ENCODE peak calls at places on chromosomes 2 and 18, in ten cellular contexts. One of them, this sample, is unnamed.

GRCh38 chr18:8933714-8934284 is 168.7 kb upstream of the NDUFV2 start:
- DNase-seq in prostate gland: no peak
- DNase-seq in heart left ventricle: no peak
- DNase-seq in spleen: no peak
- DNase-seq in transverse colon: no peak
- DNase-seq in IMR-90: peak; percentile 49
- DNase-seq in A549: no peak
- DNase-seq in K562: no peak
- DNase-seq in breast epithelium: no peak
- DNase-seq in esophagus muscularis mucosa: no peak
- DNase-seq in this sample: no peak

GRCh38 chr2:120419073-120419472 is 73.1 kb downstream of the INHBB start:
- DNase-seq in prostate gland: peak; percentile 61
- DNase-seq in heart left ventricle: peak; percentile 76
- DNase-seq in spleen: peak; percentile 61
- DNase-seq in transverse colon: no peak
- DNase-seq in IMR-90: no peak
- DNase-seq in A549: no peak
- DNase-seq in K562: no peak
- DNase-seq in breast epithelium: peak; percentile 13
- DNase-seq in esophagus muscularis mucosa: no peak
- DNase-seq in this sample: peak; percentile 9

GRCh38 chr2:25558262-25558661 is 115.1 kb downstream of the DTNB start:
- DNase-seq in prostate gland: no peak
- DNase-seq in heart left ventricle: no peak
- DNase-seq in spleen: no peak
- DNase-seq in transverse colon: no peak
- DNase-seq in IMR-90: peak; percentile 85
- DNase-seq in A549: no peak
- DNase-seq in K562: no peak
- DNase-seq in breast epithelium: no peak
- DNase-seq in esophagus muscularis mucosa: no peak
- DNase-seq in this sample: no peak

GRCh38 chr2:124209441-124209840 is 184.4 kb downstream of the CNTNAP5 start:
- DNase-seq in prostate gland: no peak
- DNase-seq in heart left ventricle: no peak
- DNase-seq in spleen: no peak
- DNase-seq in transverse colon: no peak
- DNase-seq in IMR-90: no peak
- DNase-seq in A549: no peak
- DNase-seq in K562: no peak
- DNase-seq in breast epithelium: no peak
- DNase-seq in esophagus muscularis mucosa: no peak
- DNase-seq in this sample: no peak

GRCh38 chr18:62603211-62603610 is 80.4 kb downstream of the ZCCHC2 start:
- DNase-seq in prostate gland: no peak
- DNase-seq in heart left ventricle: no peak
- DNase-seq in spleen: no peak
- DNase-seq in transverse colon: no peak
- DNase-seq in IMR-90: no peak
- DNase-seq in A549: no peak
- DNase-seq in K562: no peak
- DNase-seq in breast epithelium: no peak
- DNase-seq in esophagus muscularis mucosa: no peak
- DNase-seq in this sample: no peak

GRCh38 chr2:85957256-85957655 is 68.5 kb upstream of the ST3GAL5 start:
- DNase-seq in prostate gland: no peak
- DNase-seq in heart left ventricle: no peak
- DNase-seq in spleen: no peak
- DNase-seq in transverse colon: no peak
- DNase-seq in IMR-90: no peak
- DNase-seq in A549: no peak
- DNase-seq in K562: no peak
- DNase-seq in breast epithelium: no peak
- DNase-seq in esophagus muscularis mucosa: no peak
- DNase-seq in this sample: no peak

GRCh38 chr2:173216055-173216454 is 138.6 kb upstream of the CDCA7 start:
- DNase-seq in prostate gland: no peak
- DNase-seq in heart left ventricle: no peak
- DNase-seq in spleen: no peak
- DNase-seq in transverse colon: no peak
- DNase-seq in IMR-90: no peak
- DNase-seq in A549: no peak
- DNase-seq in K562: no peak
- DNase-seq in breast epithelium: no peak
- DNase-seq in esophagus muscularis mucosa: no peak
- DNase-seq in this sample: no peak

GRCh38 chr2:109710505-109711229 is 83.4 kb upstream of the RGPD5 start:
- DNase-seq in prostate gland: no peak
- DNase-seq in heart left ventricle: no peak
- DNase-seq in spleen: no peak
- DNase-seq in transverse colon: no peak
- DNase-seq in IMR-90: no peak
- DNase-seq in A549: no peak
- DNase-seq in K562: no peak
- DNase-seq in breast epithelium: no peak
- DNase-seq in esophagus muscularis mucosa: no peak
- DNase-seq in this sample: no peak

GRCh38 chr2:226659416-226659815 is 140.2 kb downstream of the IRS1 start:
- DNase-seq in prostate gland: no peak
- DNase-seq in heart left ventricle: no peak
- DNase-seq in spleen: no peak
- DNase-seq in transverse colon: no peak
- DNase-seq in IMR-90: no peak
- DNase-seq in A549: no peak
- DNase-seq in K562: no peak
- DNase-seq in breast epithelium: no peak
- DNase-seq in esophagus muscularis mucosa: no peak
- DNase-seq in this sample: no peak

GRCh38 chr2:226661789-226662545 is 137.7 kb downstream of the IRS1 start:
- DNase-seq in prostate gland: no peak
- DNase-seq in heart left ventricle: peak; percentile 68
- DNase-seq in spleen: no peak
- DNase-seq in transverse colon: no peak
- DNase-seq in IMR-90: peak; percentile 93
- DNase-seq in A549: peak; percentile 86
- DNase-seq in K562: peak; percentile 16
- DNase-seq in breast epithelium: no peak
- DNase-seq in esophagus muscularis mucosa: no peak
- DNase-seq in this sample: peak; percentile 87

GRCh38 chr2:226658555-226658954 is 141.1 kb downstream of the IRS1 start:
- DNase-seq in prostate gland: peak; percentile 76
- DNase-seq in heart left ventricle: no peak
- DNase-seq in spleen: no peak
- DNase-seq in transverse colon: no peak
- DNase-seq in IMR-90: no peak
- DNase-seq in A549: no peak
- DNase-seq in K562: no peak
- DNase-seq in breast epithelium: no peak
- DNase-seq in esophagus muscularis mucosa: no peak
- DNase-seq in this sample: no peak

GRCh38 chr2:226660124-226660523 is 139.5 kb downstream of the IRS1 start:
- DNase-seq in prostate gland: no peak
- DNase-seq in heart left ventricle: no peak
- DNase-seq in spleen: no peak
- DNase-seq in transverse colon: no peak
- DNase-seq in IMR-90: no peak
- DNase-seq in A549: no peak
- DNase-seq in K562: no peak
- DNase-seq in breast epithelium: no peak
- DNase-seq in esophagus muscularis mucosa: no peak
- DNase-seq in this sample: no peak

GRCh38 chr2:226660524-226660923 is 139.1 kb downstream of the IRS1 start:
- DNase-seq in prostate gland: no peak
- DNase-seq in heart left ventricle: peak; percentile 71
- DNase-seq in spleen: no peak
- DNase-seq in transverse colon: peak; percentile 42
- DNase-seq in IMR-90: peak; percentile 85
- DNase-seq in A549: no peak
- DNase-seq in K562: no peak
- DNase-seq in breast epithelium: peak; percentile 62
- DNase-seq in esophagus muscularis mucosa: no peak
- DNase-seq in this sample: peak; percentile 86
- TF ChIP-seq POLR2A in prostate gland: no peak
- TF ChIP-seq POLR2A in heart left ventricle: no peak
- TF ChIP-seq POLR2A in spleen: no peak
- TF ChIP-seq POLR2A in transverse colon: no peak
- TF ChIP-seq POLR2A in IMR-90: no peak
- TF ChIP-seq POLR2A in A549: no peak
- TF ChIP-seq POLR2A in K562: no peak
- TF ChIP-seq POLR2A in breast epithelium: no peak
- TF ChIP-seq POLR2A in esophagus muscularis mucosa: no peak
- TF ChIP-seq POLR2A in this sample: no peak

DNA sequence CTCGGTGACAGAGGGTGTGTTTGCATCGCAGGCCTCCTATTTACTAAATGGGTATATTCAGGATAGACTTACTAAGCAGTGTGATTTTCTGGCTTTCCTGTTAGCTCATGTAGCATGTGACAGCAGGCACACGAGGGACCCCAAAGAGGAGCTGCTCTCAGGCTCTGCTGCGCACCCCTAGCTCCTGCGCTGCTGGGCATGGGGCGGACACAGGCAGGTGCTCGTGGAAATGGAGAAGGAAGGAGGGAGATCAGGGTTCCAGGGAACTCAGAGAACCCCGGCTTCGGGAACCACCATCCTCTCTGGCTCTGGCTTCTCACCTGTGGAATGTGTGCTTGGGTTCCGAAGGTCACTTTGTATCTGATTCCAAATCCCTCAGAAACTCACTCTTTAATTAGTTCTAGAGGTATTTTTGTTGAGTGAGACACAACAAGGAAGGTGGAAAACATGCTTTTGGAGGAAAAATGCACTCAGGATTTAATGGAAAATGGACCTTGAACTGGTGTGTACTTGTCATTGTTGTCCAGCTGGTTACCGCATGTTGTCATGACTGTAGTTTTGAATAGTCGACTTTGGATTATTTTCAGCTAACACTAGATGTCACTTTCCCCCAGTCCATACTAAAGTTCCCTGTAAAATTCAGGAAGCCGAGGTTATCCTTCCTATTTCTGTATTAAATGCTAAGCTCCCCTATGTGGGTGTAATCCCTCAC is 3.5 kb downstream of the SNTG2 start:
- DNase-seq in prostate gland: no peak
- DNase-seq in heart left ventricle: no peak
- DNase-seq in spleen: peak; percentile 66
- DNase-seq in transverse colon: no peak
- DNase-seq in IMR-90: peak; percentile 26
- DNase-seq in A549: peak; percentile 20
- DNase-seq in K562: no peak
- DNase-seq in breast epithelium: no peak
- DNase-seq in esophagus muscularis mucosa: peak; percentile 79
- DNase-seq in this sample: no peak
- H3K27ac ChIP-seq in prostate gland: no peak overlapping the region
- H3K27ac ChIP-seq in heart left ventricle: no peak overlapping the region
- H3K27ac ChIP-seq in spleen: no peak overlapping the region
- H3K27ac ChIP-seq in transverse colon: no peak overlapping the region
- H3K27ac ChIP-seq in IMR-90: no peak overlapping the region
- H3K27ac ChIP-seq in A549: no peak overlapping the region
- H3K27ac ChIP-seq in K562: no peak overlapping the region
- H3K27ac ChIP-seq in breast epithelium: peak overlapping the region; percentile 1
- H3K27ac ChIP-seq in esophagus muscularis mucosa: no peak overlapping the region
- H3K27ac ChIP-seq in this sample: no peak overlapping the region

GRCh38 chr18:22468554-22468891 is 50.8 kb upstream of the CTAGE1 start:
- DNase-seq in prostate gland: no peak
- DNase-seq in heart left ventricle: no peak
- DNase-seq in spleen: no peak
- DNase-seq in transverse colon: no peak
- DNase-seq in IMR-90: no peak
- DNase-seq in A549: no peak
- DNase-seq in K562: no peak
- DNase-seq in breast epithelium: no peak
- DNase-seq in esophagus muscularis mucosa: no peak
- DNase-seq in this sample: no peak

GRCh38 chr18:22469061-22469689 is 51.5 kb upstream of the CTAGE1 start:
- DNase-seq in prostate gland: no peak
- DNase-seq in heart left ventricle: no peak
- DNase-seq in spleen: no peak
- DNase-seq in transverse colon: no peak
- DNase-seq in IMR-90: peak; percentile 45
- DNase-seq in A549: no peak
- DNase-seq in K562: no peak
- DNase-seq in breast epithelium: no peak
- DNase-seq in esophagus muscularis mucosa: no peak
- DNase-seq in this sample: no peak

GRCh38 chr18:22465859-22466602 is 48.3 kb upstream of the CTAGE1 start:
- DNase-seq in prostate gland: peak; percentile 34
- DNase-seq in heart left ventricle: peak; percentile 63
- DNase-seq in spleen: no peak
- DNase-seq in transverse colon: no peak
- DNase-seq in IMR-90: peak; percentile 98
- DNase-seq in A549: peak; percentile 91
- DNase-seq in K562: peak; percentile 84
- DNase-seq in breast epithelium: no peak
- DNase-seq in esophagus muscularis mucosa: peak; percentile 91
- DNase-seq in this sample: peak; percentile 76

GRCh38 chr18:22467760-22468553 is 50.2 kb upstream of the CTAGE1 start:
- DNase-seq in prostate gland: no peak
- DNase-seq in heart left ventricle: no peak
- DNase-seq in spleen: no peak
- DNase-seq in transverse colon: no peak
- DNase-seq in IMR-90: peak; percentile 100
- DNase-seq in A549: peak; percentile 88
- DNase-seq in K562: peak; percentile 39
- DNase-seq in breast epithelium: no peak
- DNase-seq in esophagus muscularis mucosa: no peak
- DNase-seq in this sample: peak; percentile 65

DNA sequence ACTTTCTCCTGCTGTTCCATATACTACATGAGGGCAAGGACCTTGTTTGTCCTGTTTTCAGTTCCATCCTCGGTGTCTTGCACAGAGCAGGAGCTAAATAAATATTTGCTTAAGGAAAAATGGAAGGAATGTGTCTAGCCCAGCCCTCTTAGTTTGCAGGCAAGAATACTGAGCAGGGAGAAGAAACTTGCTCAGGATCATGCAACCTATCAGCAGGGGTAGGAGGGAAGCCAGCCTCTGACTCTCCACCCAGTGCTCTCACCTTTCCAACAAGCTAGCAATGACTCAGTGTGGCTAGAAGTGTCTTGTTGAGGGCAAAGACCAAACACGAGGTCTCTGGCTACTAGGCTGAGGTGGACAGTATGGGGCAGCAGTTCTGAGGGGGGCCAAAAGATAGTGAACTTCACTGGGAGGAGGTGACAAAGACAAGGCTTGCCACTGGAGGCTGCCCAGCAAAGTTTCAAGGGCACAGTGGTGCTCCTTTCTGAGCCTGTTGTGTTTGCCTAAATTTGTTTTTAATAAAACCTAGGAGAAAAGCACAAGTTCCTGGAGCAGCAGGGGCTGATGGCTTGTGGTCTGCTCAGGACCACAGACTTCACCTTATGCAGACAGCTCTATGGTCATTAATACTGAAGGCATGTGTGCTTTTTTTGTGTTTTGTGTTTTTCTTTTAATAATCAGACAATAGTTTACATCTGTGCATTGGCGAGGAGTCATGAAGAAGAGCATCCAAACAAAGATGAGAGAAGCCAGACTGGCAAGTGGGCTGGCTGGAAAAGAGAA is 49.1 kb upstream of the CTAGE1 start:
- DNase-seq in prostate gland: peak; percentile 23
- DNase-seq in heart left ventricle: peak; percentile 58
- DNase-seq in spleen: no peak
- DNase-seq in transverse colon: no peak
- DNase-seq in IMR-90: peak; percentile 89
- DNase-seq in A549: peak; percentile 93
- DNase-seq in K562: no peak
- DNase-seq in breast epithelium: no peak
- DNase-seq in esophagus muscularis mucosa: no peak
- DNase-seq in this sample: no peak
- H3K4me1 ChIP-seq in prostate gland: peaks cover 14% of the 10 kb centered on the region
- H3K4me1 ChIP-seq in heart left ventricle: peaks cover 41% of the 10 kb centered on the region
- H3K4me1 ChIP-seq in spleen: peaks cover 5% of the 10 kb centered on the region
- H3K4me1 ChIP-seq in transverse colon: peaks cover 7% of the 10 kb centered on the region
- H3K4me1 ChIP-seq in IMR-90: peaks cover 34% of the 10 kb centered on the region
- H3K4me1 ChIP-seq in A549: peaks cover 56% of the 10 kb centered on the region
- H3K4me1 ChIP-seq in K562: peaks cover 52% of the 10 kb centered on the region
- H3K4me1 ChIP-seq in breast epithelium: no peaks in the 10 kb centered on the region
- H3K4me1 ChIP-seq in esophagus muscularis mucosa: peaks cover 47% of the 10 kb centered on the region
- H3K4me1 ChIP-seq in this sample: peaks cover 19% of the 10 kb centered on the region

GRCh38 chr18:33983126-33983525 is 241.6 kb downstream of the NOL4 start:
- DNase-seq in prostate gland: no peak
- DNase-seq in heart left ventricle: no peak
- DNase-seq in spleen: no peak
- DNase-seq in transverse colon: no peak
- DNase-seq in IMR-90: no peak
- DNase-seq in A549: no peak
- DNase-seq in K562: no peak
- DNase-seq in breast epithelium: no peak
- DNase-seq in esophagus muscularis mucosa: no peak
- DNase-seq in this sample: no peak

DNA sequence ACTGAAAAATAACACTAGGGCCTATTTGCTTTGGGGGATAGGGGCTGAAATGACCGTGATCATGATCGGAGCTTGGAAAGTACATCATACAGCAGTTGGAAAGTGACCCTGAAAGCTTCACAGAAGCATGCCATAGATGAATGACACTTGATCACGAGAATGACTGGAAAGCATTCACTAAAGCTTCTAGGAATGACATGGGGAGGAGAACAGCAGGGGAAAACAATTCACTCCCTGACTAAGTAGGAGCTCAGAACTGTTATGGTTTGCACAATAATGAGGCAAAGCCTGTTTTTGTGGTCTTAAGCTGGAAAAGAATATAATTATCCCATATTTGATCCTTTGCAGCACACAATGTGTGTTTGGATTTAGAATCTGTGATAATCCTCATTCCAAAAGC is 237.5 kb downstream of the NOL4 start:
- DNase-seq in prostate gland: no peak
- DNase-seq in heart left ventricle: no peak
- DNase-seq in spleen: no peak
- DNase-seq in transverse colon: no peak
- DNase-seq in IMR-90: no peak
- DNase-seq in A549: no peak
- DNase-seq in K562: no peak
- DNase-seq in breast epithelium: no peak
- DNase-seq in esophagus muscularis mucosa: no peak
- DNase-seq in this sample: no peak
- TF ChIP-seq POLR2A in prostate gland: no peak
- TF ChIP-seq POLR2A in heart left ventricle: no peak
- TF ChIP-seq POLR2A in spleen: no peak
- TF ChIP-seq POLR2A in transverse colon: no peak
- TF ChIP-seq POLR2A in IMR-90: no peak
- TF ChIP-seq POLR2A in A549: no peak
- TF ChIP-seq POLR2A in K562: no peak
- TF ChIP-seq POLR2A in breast epithelium: no peak
- TF ChIP-seq POLR2A in esophagus muscularis mucosa: no peak
- TF ChIP-seq POLR2A in this sample: no peak